ENCODE peak calls at places on chromosomes 2 and 18, in seven cellular contexts. A is ovary, J is T follicular helper cell, C is Right ventricle myocardium superior, Z is NCI-H748 treated with DMSO at 0.1 percent for 48 hours, G is NCI-H1417 treated with DMSO at 0.1 percent for 48 hours, Y is HuH-7.5. R is an unnamed sample.

GRCh38 chr2:70959851-70960832 is 18.3 kb upstream of the ANKRD53 start:
- DNase-seq in A (no peak), J (no peak), C (no peak), Z (no peak), G (no peak), Y (no peak), R (no peak)

GRCh38 chr2:33209976-33210375 is 263.2 kb downstream of the LTBP1 start:
- DNase-seq in A (no peak), J (no peak), C (no peak), Z (no peak), G (no peak), Y (no peak), R (no peak)

GRCh38 chr18:30352551-30353168 is 689.9 kb downstream of the DSC3 start:
- DNase-seq in A (no peak), J (no peak), C (no peak), Z (no peak), G (no peak), Y (no peak), R (no peak)

GRCh38 chr18:62716679-62717058 is 1.3 kb downstream of the PHLPP1 start:
- DNase-seq in A (peak; percentile 54), J (peak; percentile 34), C (peak; percentile 69), Z (peak; percentile 33), G (no peak), Y (peak; percentile 57), R (peak; percentile 26)

GRCh38 chr2:100894531-100895156 is 74.7 kb downstream of the NPAS2 start:
- DNase-seq in A (no peak), J (no peak), C (no peak), Z (no peak), G (no peak), Y (no peak), R (no peak)

GRCh38 chr2:181573140-181573736 is 83.7 kb downstream of the CERKL start:
- DNase-seq in A (no peak), J (no peak), C (no peak), Z (peak; percentile 48), G (peak; percentile 24), Y (peak; percentile 12), R (no peak)

GRCh38 chr18:11818486-11819203 is 32.6 kb upstream of the CHMP1B start:
- DNase-seq in A (no peak), J (no peak), C (no peak), Z (no peak), G (no peak), Y (no peak), R (peak; percentile 4)

GRCh38 chr2:149926149-149926548 is 338.6 kb upstream of the MMADHC start:
- DNase-seq in A (no peak), J (no peak), C (no peak), Z (no peak), G (no peak), Y (no peak), R (no peak)

GRCh38 chr18:57771183-57771582 is 31.9 kb downstream of the ATP8B1 start:
- DNase-seq in A (no peak), J (no peak), C (no peak), Z (peak; percentile 68), G (peak; percentile 24), Y (no peak), R (no peak)

GRCh38 chr18:37261988-37262387 is 303.6 kb downstream of the CELF4 start:
- DNase-seq in A (no peak), J (no peak), C (peak; percentile 20), Z (no peak), G (no peak), Y (no peak), R (no peak)

GRCh38 chr2:12116228-12116750 is 369.9 kb downstream of the LPIN1 start:
- DNase-seq in A (no peak), J (no peak), C (no peak), Z (no peak), G (no peak), Y (no peak), R (no peak)

GRCh38 chr2:230569298-230569697 is 143.3 kb upstream of the CAB39 start:
- DNase-seq in A (no peak), J (no peak), C (no peak), Z (no peak), G (no peak), Y (no peak), R (no peak)

GRCh38 chr2:95333888-95334338 is 36.8 kb downstream of the KCNIP3 start:
- DNase-seq in A (no peak), J (no peak), C (peak; percentile 21), Z (no peak), G (no peak), Y (no peak), R (no peak)

GRCh38 chr2:64637000-64637628 is 16.6 kb downstream of the SERTAD2 start:
- DNase-seq in A (no peak), J (no peak), C (no peak), Z (no peak), G (no peak), Y (no peak), R (no peak)

GRCh38 chr18:44651453-44651852 is 29.2 kb upstream of the SETBP1 start:
- DNase-seq in A (no peak), J (no peak), C (no peak), Z (no peak), G (no peak), Y (peak; percentile 14), R (no peak)

GRCh38 chr2:33342171-33342570 is 134.3 kb upstream of the RASGRP3 start:
- DNase-seq in A (no peak), J (no peak), C (no peak), Z (peak; percentile 6), G (no peak), Y (peak; percentile 27), R (no peak)

GRCh38 chr2:240963376-240964220 is 34.8 kb upstream of the SNED1 start:
- DNase-seq in A (peak; percentile 51), J (no peak), C (peak; percentile 43), Z (no peak), G (no peak), Y (no peak), R (no peak)

GRCh38 chr2:66571873-66572272 is 136.9 kb downstream of the MEIS1 start:
- DNase-seq in A (no peak), J (no peak), C (no peak), Z (no peak), G (no peak), Y (no peak), R (no peak)

GRCh38 chr2:25740810-25741381 is 67.5 kb upstream of the DTNB start:
- DNase-seq in A (no peak), J (no peak), C (no peak), Z (no peak), G (no peak), Y (no peak), R (no peak)

GRCh38 chr18:57727952-57728807 is 74.9 kb downstream of the ATP8B1 start:
- DNase-seq in A (no peak), J (no peak), C (no peak), Z (no peak), G (no peak), Y (no peak), R (no peak)

GRCh38 chr2:195473802-195474201 is 183.2 kb upstream of the SLC39A10 start:
- DNase-seq in A (no peak), J (no peak), C (no peak), Z (no peak), G (no peak), Y (no peak), R (no peak)

GRCh38 chr2:85511008-85511895 is 27.7 kb upstream of the MAT2A start:
- DNase-seq in A (no peak), J (no peak), C (no peak), Z (no peak), G (no peak), Y (no peak), R (no peak)

GRCh38 chr18:49645836-49646235 is 84.0 kb downstream of the LIPG start:
- DNase-seq in A (no peak), J (no peak), C (peak; percentile 80), Z (no peak), G (no peak), Y (no peak), R (no peak)

GRCh38 chr18:37574113-37574512 is 8.5 kb upstream of the CELF4 start:
- DNase-seq in A (no peak), J (no peak), C (no peak), Z (no peak), G (no peak), Y (no peak), R (no peak)

GRCh38 chr2:44663471-44664073 is 277.9 kb upstream of the SIX3 start:
- DNase-seq in A (no peak), J (no peak), C (no peak), Z (no peak), G (no peak), Y (no peak), R (no peak)

GRCh38 chr2:28656937-28657615 is 94.6 kb upstream of the PPP1CB start:
- DNase-seq in A (no peak), J (no peak), C (no peak), Z (no peak), G (no peak), Y (no peak), R (no peak)

GRCh38 chr2:98087447-98088065 is 589 bp downstream of the VWA3B start:
- DNase-seq in A (no peak), J (no peak), C (no peak), Z (no peak), G (no peak), Y (no peak), R (no peak)

GRCh38 chr2:1011018-1011405 is 60.4 kb downstream of the SNTG2 start:
- DNase-seq in A (no peak), J (no peak), C (no peak), Z (no peak), G (no peak), Y (no peak), R (no peak)

GRCh38 chr2:219045937-219046550 is 4.7 kb upstream of the CFAP65 start:
- DNase-seq in A (no peak), J (no peak), C (peak; percentile 40), Z (no peak), G (no peak), Y (peak; percentile 43), R (no peak)

GRCh38 chr2:5253263-5253662 is 438.9 kb upstream of the SOX11 start:
- DNase-seq in A (no peak), J (no peak), C (no peak), Z (no peak), G (no peak), Y (no peak), R (no peak)

GRCh38 chr2:127661949-127662510 is 13.3 kb downstream of the LIMS2 start:
- DNase-seq in A (peak; percentile 4), J (no peak), C (peak; percentile 76), Z (no peak), G (no peak), Y (no peak), R (no peak)

GRCh38 chr2:168521342-168521741 is 65.3 kb downstream of the CERS6 start:
- DNase-seq in A (no peak), J (no peak), C (no peak), Z (no peak), G (no peak), Y (no peak), R (no peak)

GRCh38 chr18:77100751-77101355 is 31.7 kb downstream of the MBP start:
- DNase-seq in A (no peak), J (no peak), C (no peak), Z (no peak), G (no peak), Y (no peak), R (no peak)

GRCh38 chr2:29459445-29460179 is 344.4 kb downstream of the CLIP4 start:
- DNase-seq in A (no peak), J (no peak), C (no peak), Z (no peak), G (no peak), Y (no peak), R (no peak)

GRCh38 chr2:222049946-222050345 is 248.9 kb downstream of the PAX3 start:
- DNase-seq in A (no peak), J (no peak), C (no peak), Z (no peak), G (no peak), Y (no peak), R (no peak)